ENCODE peak calls at places on chromosome 20, in ten cellular contexts. One of them, this sample, is unnamed.

GRCh38 chr20:4026093-4026601 is 10.8 kb upstream of the RNF24 start:
- DNase-seq in breast epithelium: no peak
- DNase-seq in Peyer's patch: no peak
- DNase-seq in A549: no peak
- DNase-seq in tibial nerve: no peak
- DNase-seq in body of pancreas: no peak
- DNase-seq in uterus: no peak
- DNase-seq in stomach: no peak
- DNase-seq in IMR-90: peak; percentile 88
- DNase-seq in adrenal gland: no peak
- DNase-seq in this sample: peak; percentile 72

GRCh38 chr20:10658876-10659632 is 14.7 kb downstream of the JAG1 start:
- DNase-seq in breast epithelium: no peak
- DNase-seq in Peyer's patch: no peak
- DNase-seq in A549: no peak
- DNase-seq in tibial nerve: no peak
- DNase-seq in body of pancreas: no peak
- DNase-seq in uterus: no peak
- DNase-seq in stomach: no peak
- DNase-seq in IMR-90: no peak
- DNase-seq in adrenal gland: no peak
- DNase-seq in this sample: no peak

GRCh38 chr20:719816-720215 is 44.2 kb upstream of the SCRT2 start:
- DNase-seq in breast epithelium: no peak
- DNase-seq in Peyer's patch: no peak
- DNase-seq in A549: no peak
- DNase-seq in tibial nerve: no peak
- DNase-seq in body of pancreas: no peak
- DNase-seq in uterus: no peak
- DNase-seq in stomach: no peak
- DNase-seq in IMR-90: no peak
- DNase-seq in adrenal gland: no peak
- DNase-seq in this sample: no peak

GRCh38 chr20:57006411-57007170 is 259.9 kb downstream of the BMP7 start:
- DNase-seq in breast epithelium: no peak
- DNase-seq in Peyer's patch: no peak
- DNase-seq in A549: peak; percentile 42
- DNase-seq in tibial nerve: no peak
- DNase-seq in body of pancreas: no peak
- DNase-seq in uterus: no peak
- DNase-seq in stomach: no peak
- DNase-seq in IMR-90: no peak
- DNase-seq in adrenal gland: no peak
- DNase-seq in this sample: no peak

GRCh38 chr20:24578605-24579004 is 109.2 kb downstream of the SYNDIG1 start:
- DNase-seq in breast epithelium: no peak
- DNase-seq in Peyer's patch: no peak
- DNase-seq in A549: no peak
- DNase-seq in tibial nerve: no peak
- DNase-seq in body of pancreas: no peak
- DNase-seq in uterus: no peak
- DNase-seq in stomach: no peak
- DNase-seq in IMR-90: no peak
- DNase-seq in adrenal gland: no peak
- DNase-seq in this sample: no peak

GRCh38 chr20:60906555-60906954 is 345.5 kb upstream of the CDH4 start:
- DNase-seq in breast epithelium: no peak
- DNase-seq in Peyer's patch: no peak
- DNase-seq in A549: no peak
- DNase-seq in tibial nerve: no peak
- DNase-seq in body of pancreas: no peak
- DNase-seq in uterus: no peak
- DNase-seq in stomach: no peak
- DNase-seq in IMR-90: no peak
- DNase-seq in adrenal gland: no peak
- DNase-seq in this sample: no peak

GRCh38 chr20:41094656-41095055 is 42.7 kb upstream of the PLCG1 start:
- DNase-seq in breast epithelium: no peak
- DNase-seq in Peyer's patch: no peak
- DNase-seq in A549: no peak
- DNase-seq in tibial nerve: no peak
- DNase-seq in body of pancreas: no peak
- DNase-seq in uterus: peak; percentile 27
- DNase-seq in stomach: no peak
- DNase-seq in IMR-90: peak; percentile 61
- DNase-seq in adrenal gland: no peak
- DNase-seq in this sample: no peak

GRCh38 chr20:45842169-45842812 is 8.7 kb downstream of the SNX21 start:
- DNase-seq in breast epithelium: no peak
- DNase-seq in Peyer's patch: peak; percentile 50
- DNase-seq in A549: no peak
- DNase-seq in tibial nerve: peak; percentile 62
- DNase-seq in body of pancreas: no peak
- DNase-seq in uterus: no peak
- DNase-seq in stomach: no peak
- DNase-seq in IMR-90: peak; percentile 59
- DNase-seq in adrenal gland: no peak
- DNase-seq in this sample: no peak

GRCh38 chr20:32543570-32544259 is 41.4 kb downstream of the NOL4L start:
- DNase-seq in breast epithelium: no peak
- DNase-seq in Peyer's patch: no peak
- DNase-seq in A549: no peak
- DNase-seq in tibial nerve: no peak
- DNase-seq in body of pancreas: no peak
- DNase-seq in uterus: no peak
- DNase-seq in stomach: no peak
- DNase-seq in IMR-90: no peak
- DNase-seq in adrenal gland: no peak
- DNase-seq in this sample: no peak

GRCh38 chr20:47782920-47783552 is 2.2 kb downstream of the SULF2 start:
- DNase-seq in breast epithelium: no peak
- DNase-seq in Peyer's patch: no peak
- DNase-seq in A549: peak; percentile 14
- DNase-seq in tibial nerve: no peak
- DNase-seq in body of pancreas: no peak
- DNase-seq in uterus: no peak
- DNase-seq in stomach: no peak
- DNase-seq in IMR-90: no peak
- DNase-seq in adrenal gland: no peak
- DNase-seq in this sample: no peak

GRCh38 chr20:43844778-43845614 is 69.7 kb upstream of the TOX2 start:
- DNase-seq in breast epithelium: no peak
- DNase-seq in Peyer's patch: no peak
- DNase-seq in A549: peak; percentile 38
- DNase-seq in tibial nerve: no peak
- DNase-seq in body of pancreas: no peak
- DNase-seq in uterus: no peak
- DNase-seq in stomach: no peak
- DNase-seq in IMR-90: peak; percentile 95
- DNase-seq in adrenal gland: peak; percentile 70
- DNase-seq in this sample: peak; percentile 52

GRCh38 chr20:40511478-40511877 is 177.6 kb downstream of the MAFB start:
- DNase-seq in breast epithelium: no peak
- DNase-seq in Peyer's patch: peak; percentile 47
- DNase-seq in A549: no peak
- DNase-seq in tibial nerve: peak; percentile 39
- DNase-seq in body of pancreas: no peak
- DNase-seq in uterus: peak; percentile 42
- DNase-seq in stomach: no peak
- DNase-seq in IMR-90: no peak
- DNase-seq in adrenal gland: no peak
- DNase-seq in this sample: peak; percentile 21

GRCh38 chr20:4102381-4102780 is 87.0 kb upstream of the RNF24 start:
- DNase-seq in breast epithelium: no peak
- DNase-seq in Peyer's patch: no peak
- DNase-seq in A549: no peak
- DNase-seq in tibial nerve: no peak
- DNase-seq in body of pancreas: no peak
- DNase-seq in uterus: no peak
- DNase-seq in stomach: no peak
- DNase-seq in IMR-90: peak; percentile 79
- DNase-seq in adrenal gland: no peak
- DNase-seq in this sample: no peak

GRCh38 chr20:8671366-8671943 is 397.4 kb upstream of the PLCB4 start:
- DNase-seq in breast epithelium: no peak
- DNase-seq in Peyer's patch: no peak
- DNase-seq in A549: no peak
- DNase-seq in tibial nerve: no peak
- DNase-seq in body of pancreas: no peak
- DNase-seq in uterus: no peak
- DNase-seq in stomach: no peak
- DNase-seq in IMR-90: no peak
- DNase-seq in adrenal gland: no peak
- DNase-seq in this sample: no peak

GRCh38 chr20:41318271-41318649 is 729 bp upstream of the ZHX3 start:
- DNase-seq in breast epithelium: no peak
- DNase-seq in Peyer's patch: no peak
- DNase-seq in A549: no peak
- DNase-seq in tibial nerve: no peak
- DNase-seq in body of pancreas: no peak
- DNase-seq in uterus: no peak
- DNase-seq in stomach: no peak
- DNase-seq in IMR-90: no peak
- DNase-seq in adrenal gland: no peak
- DNase-seq in this sample: no peak

GRCh38 chr20:57167971-57168693 is 98.3 kb downstream of the BMP7 start:
- DNase-seq in breast epithelium: no peak
- DNase-seq in Peyer's patch: no peak
- DNase-seq in A549: no peak
- DNase-seq in tibial nerve: no peak
- DNase-seq in body of pancreas: no peak
- DNase-seq in uterus: no peak
- DNase-seq in stomach: no peak
- DNase-seq in IMR-90: no peak
- DNase-seq in adrenal gland: no peak
- DNase-seq in this sample: no peak

GRCh38 chr20:59690976-59691375 is 86.6 kb downstream of the PHACTR3 start:
- DNase-seq in breast epithelium: no peak
- DNase-seq in Peyer's patch: no peak
- DNase-seq in A549: no peak
- DNase-seq in tibial nerve: no peak
- DNase-seq in body of pancreas: no peak
- DNase-seq in uterus: no peak
- DNase-seq in stomach: no peak
- DNase-seq in IMR-90: no peak
- DNase-seq in adrenal gland: no peak
- DNase-seq in this sample: no peak
- TF ChIP-seq POLR2A in breast epithelium: no peak
- TF ChIP-seq POLR2A in Peyer's patch: no peak
- TF ChIP-seq POLR2A in A549: no peak
- TF ChIP-seq POLR2A in tibial nerve: no peak
- TF ChIP-seq POLR2A in body of pancreas: no peak
- TF ChIP-seq POLR2A in uterus: no peak
- TF ChIP-seq POLR2A in stomach: no peak
- TF ChIP-seq POLR2A in IMR-90: no peak
- TF ChIP-seq POLR2A in adrenal gland: no peak
- TF ChIP-seq POLR2A in this sample: no peak

DNA sequence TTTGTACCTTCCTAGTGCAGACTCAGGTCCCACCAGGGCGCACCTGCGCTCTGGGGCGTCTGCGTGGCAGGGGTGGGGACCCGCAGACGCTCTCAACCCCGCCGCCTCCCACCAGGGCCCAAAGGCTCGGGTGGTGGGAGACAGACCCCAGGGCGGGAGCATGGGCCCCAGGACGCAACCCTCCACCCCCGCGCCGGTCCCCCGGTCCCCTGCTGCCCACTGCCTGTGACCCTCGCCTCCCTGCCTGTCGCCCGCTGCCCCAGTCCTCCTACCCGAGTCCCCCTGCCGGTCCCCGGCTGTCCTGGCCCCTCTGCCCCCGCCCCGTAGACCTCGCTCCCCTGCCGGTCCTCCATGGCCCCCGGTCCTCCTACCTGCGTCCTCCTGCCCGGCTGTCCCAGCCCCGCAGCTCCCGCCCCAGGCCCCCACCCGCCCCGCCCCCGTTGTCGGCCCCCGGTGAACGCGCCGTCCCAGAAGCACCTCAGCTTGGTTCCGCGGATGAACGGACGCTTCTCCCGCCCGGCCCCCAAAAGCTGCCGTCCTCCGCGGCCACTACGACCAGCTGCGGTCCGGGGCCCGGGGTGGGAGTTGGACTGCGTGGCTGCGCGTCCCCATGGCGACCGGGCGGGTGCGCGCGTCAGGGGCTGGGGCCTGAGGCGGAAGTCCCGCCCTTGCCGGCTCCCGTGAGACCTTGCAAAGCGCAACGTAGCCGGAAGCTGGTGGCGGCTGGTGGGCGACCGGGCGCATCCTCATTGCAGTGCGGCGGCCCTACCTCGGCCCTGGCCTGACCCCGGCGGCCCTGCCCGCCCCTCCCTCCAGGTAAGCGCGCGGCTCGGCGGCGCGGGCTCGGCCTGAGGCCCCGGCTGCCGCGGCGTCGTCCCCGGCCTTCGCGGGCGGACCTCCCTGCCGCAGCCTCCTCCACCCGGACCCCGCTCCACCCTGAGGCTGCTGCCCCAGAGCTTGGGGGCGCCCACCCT is at the start of gene ARFGAP1:
- DNase-seq in breast epithelium: peak; percentile 83
- DNase-seq in Peyer's patch: peak; percentile 96
- DNase-seq in A549: peak; percentile 86
- DNase-seq in tibial nerve: peak; percentile 79
- DNase-seq in body of pancreas: peak; percentile 89
- DNase-seq in uterus: peak; percentile 90
- DNase-seq in stomach: peak; percentile 92
- DNase-seq in IMR-90: peak; percentile 87
- DNase-seq in adrenal gland: peak; percentile 86
- DNase-seq in this sample: peak; percentile 97
- TF ChIP-seq POLR2A in breast epithelium: peak; percentile 49
- TF ChIP-seq POLR2A in Peyer's patch: peak; percentile 49
- TF ChIP-seq POLR2A in A549: peak; percentile 78
- TF ChIP-seq POLR2A in tibial nerve: peak; percentile 53
- TF ChIP-seq POLR2A in body of pancreas: peak; percentile 66
- TF ChIP-seq POLR2A in uterus: peak; percentile 28
- TF ChIP-seq POLR2A in stomach: no peak
- TF ChIP-seq POLR2A in IMR-90: peak; percentile 85
- TF ChIP-seq POLR2A in adrenal gland: peak; percentile 45
- TF ChIP-seq POLR2A in this sample: peak; percentile 92

GRCh38 chr20:37564016-37564387 is 36.3 kb upstream of the BLCAP start:
- DNase-seq in breast epithelium: no peak
- DNase-seq in Peyer's patch: peak; percentile 37
- DNase-seq in A549: no peak
- DNase-seq in tibial nerve: no peak
- DNase-seq in body of pancreas: no peak
- DNase-seq in uterus: no peak
- DNase-seq in stomach: no peak
- DNase-seq in IMR-90: no peak
- DNase-seq in adrenal gland: no peak
- DNase-seq in this sample: no peak
- TF ChIP-seq POLR2A in breast epithelium: no peak
- TF ChIP-seq POLR2A in Peyer's patch: no peak
- TF ChIP-seq POLR2A in A549: no peak
- TF ChIP-seq POLR2A in tibial nerve: no peak
- TF ChIP-seq POLR2A in body of pancreas: no peak
- TF ChIP-seq POLR2A in uterus: no peak
- TF ChIP-seq POLR2A in stomach: no peak
- TF ChIP-seq POLR2A in IMR-90: no peak
- TF ChIP-seq POLR2A in adrenal gland: no peak
- TF ChIP-seq POLR2A in this sample: no peak

DNA sequence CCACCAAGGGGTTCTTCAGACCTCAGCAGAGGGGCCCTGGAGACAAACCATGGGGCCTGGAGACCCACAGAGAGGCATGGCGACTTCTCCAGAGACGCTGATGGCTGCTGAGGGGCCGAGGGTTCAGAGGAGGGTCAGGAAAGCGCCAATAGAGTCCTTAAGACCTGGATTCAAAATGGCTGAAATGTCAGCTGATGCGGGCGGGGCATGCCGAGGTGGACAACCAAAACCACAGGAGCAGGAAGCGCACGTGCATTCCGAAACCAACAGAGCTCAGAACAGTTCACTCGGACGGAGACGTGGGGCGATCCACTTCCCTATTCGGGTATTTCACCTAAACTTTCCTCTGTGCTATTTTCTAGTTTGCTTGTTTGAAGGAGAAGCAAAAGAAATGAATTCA is 99.9 kb upstream of the RIN2 start:
- DNase-seq in breast epithelium: no peak
- DNase-seq in Peyer's patch: peak; percentile 73
- DNase-seq in A549: no peak
- DNase-seq in tibial nerve: no peak
- DNase-seq in body of pancreas: no peak
- DNase-seq in uterus: no peak
- DNase-seq in stomach: peak; percentile 28
- DNase-seq in IMR-90: no peak
- DNase-seq in adrenal gland: peak; percentile 22
- DNase-seq in this sample: no peak
- TF ChIP-seq POLR2A in breast epithelium: no peak
- TF ChIP-seq POLR2A in Peyer's patch: no peak
- TF ChIP-seq POLR2A in A549: no peak
- TF ChIP-seq POLR2A in tibial nerve: no peak
- TF ChIP-seq POLR2A in body of pancreas: no peak
- TF ChIP-seq POLR2A in uterus: no peak
- TF ChIP-seq POLR2A in stomach: no peak
- TF ChIP-seq POLR2A in IMR-90: no peak
- TF ChIP-seq POLR2A in adrenal gland: no peak
- TF ChIP-seq POLR2A in this sample: no peak